ENCODE peak calls at places on chromosomes 13 and 19, in five cellular contexts. S, Q, P, Y and U are unnamed samples.

GRCh38 chr13:27117158-27117557 is 54.5 kb downstream of the USP12 start:
- DNase-seq in Y (no peak), P (no peak), Q (no peak), S (no peak), U (no peak)

GRCh38 chr13:35565273-35565672 is 88.8 kb upstream of the MAB21L1 start:
- DNase-seq in Q (no peak), S (no peak), Y (no peak), P (no peak), U (no peak)

GRCh38 chr19:40672573-40673299 is 17.7 kb downstream of the NUMBL start:
- DNase-seq in P (no peak), Q (no peak), Y (no peak), S (no peak), U (no peak)

GRCh38 chr13:109315481-109315880 is 470.9 kb downstream of the IRS2 start:
- DNase-seq in P (no peak), Y (no peak), S (no peak), Q (no peak), U (no peak)

GRCh38 chr13:44710576-44710975 is 134.4 kb upstream of the TSC22D1 start:
- DNase-seq in Y (peak), Q (peak), S (no peak), P (no peak), U (no peak)

GRCh38 chr13:76516013-76516412 is 370.2 kb downstream of the KCTD12 start:
- DNase-seq in P (no peak), Y (no peak), S (no peak), Q (peak), U (no peak)

GRCh38 chr19:45507864-45508680 is 793 bp downstream of the VASP start:
- DNase-seq in Q (peak), Y (peak), S (peak), P (no peak), U (no peak)

GRCh38 chr13:43804461-43805070 is 17.8 kb upstream of the ENOX1 start:
- DNase-seq in P (no peak), S (no peak), Y (peak), Q (peak), U (peak)

GRCh38 chr19:33219261-33219812 is 6.3 kb downstream of the SLC7A10 start:
- DNase-seq in P (no peak), S (no peak), Y (no peak), Q (no peak), U (no peak)

GRCh38 chr19:35712910-35713845 is 4.6 kb upstream of the KMT2B start:
- DNase-seq in Y (peak), S (peak), Q (no peak), P (no peak), U (no peak)

GRCh38 chr19:55158848-55159793 is 1.6 kb upstream of the TNNI3 start:
- DNase-seq in P (no peak), Y (no peak), S (no peak), Q (no peak), U (peak)

GRCh38 chr19:2087621-2088100 is 8.5 kb downstream of the MOB3A start:
- DNase-seq in S (peak), P (no peak), Y (no peak), Q (no peak), U (no peak)

GRCh38 chr13:110248449-110249143 is 58.4 kb downstream of the COL4A1 start:
- DNase-seq in Y (no peak), P (no peak), S (no peak), Q (no peak), U (no peak)

GRCh38 chr13:76440568-76440967 is 445.6 kb downstream of the KCTD12 start:
- DNase-seq in P (no peak), Q (no peak), Y (no peak), S (no peak), U (no peak)

GRCh38 chr13:75356426-75356825 is 125.5 kb downstream of the TBC1D4 start:
- DNase-seq in P (no peak), S (no peak), Y (no peak), Q (no peak), U (no peak)

GRCh38 chr19:40907968-40908735 is 26.1 kb upstream of the CYP2A7 start:
- DNase-seq in Y (peak), Q (no peak), P (no peak), S (no peak), U (no peak)

GRCh38 chr13:51380269-51380668 is 40.8 kb downstream of the SERPINE3 start:
- DNase-seq in P (no peak), Q (peak), Y (no peak), S (no peak), U (no peak)